ENCODE peak calls at places on chromosomes 16 and 17, in four cellular contexts. One of them, this sample, is unnamed.

GRCh38 chr17:38674013-38674748 is 576 bp downstream of the EPOP start:
- DNase-seq in myocyte: no peak
- DNase-seq in astrocyte: no peak
- DNase-seq in retina: peak
- DNase-seq in this sample: no peak

GRCh38 chr17:82096709-82097186 is 1.3 kb downstream of the FASN start:
- DNase-seq in retina: no peak
- DNase-seq in astrocyte: no peak
- DNase-seq in myocyte: no peak
- DNase-seq in this sample: no peak

GRCh38 chr17:65261682-65262636 is 124.8 kb downstream of the RGS9 start:
- DNase-seq in myocyte: no peak
- DNase-seq in retina: no peak
- DNase-seq in astrocyte: peak
- DNase-seq in this sample: no peak

GRCh38 chr17:6078370-6078950 is 8.3 kb downstream of the WSCD1 start:
- DNase-seq in myocyte: no peak
- DNase-seq in astrocyte: no peak
- DNase-seq in retina: peak
- DNase-seq in this sample: peak

GRCh38 chr16:17138801-17139200 is 332.0 kb downstream of the XYLT1 start:
- DNase-seq in astrocyte: no peak
- DNase-seq in retina: peak
- DNase-seq in myocyte: peak
- DNase-seq in this sample: peak

GRCh38 chr17:82843904-82844640 is 4.2 kb upstream of the ZNF750 start:
- DNase-seq in astrocyte: no peak
- DNase-seq in myocyte: no peak
- DNase-seq in retina: no peak
- DNase-seq in this sample: no peak

GRCh38 chr17:5942687-5943086 is 127.5 kb upstream of the WSCD1 start:
- DNase-seq in astrocyte: no peak
- DNase-seq in retina: no peak
- DNase-seq in myocyte: no peak
- DNase-seq in this sample: no peak

GRCh38 chr17:5888811-5889210 is 181.4 kb upstream of the WSCD1 start:
- DNase-seq in retina: no peak
- DNase-seq in astrocyte: peak
- DNase-seq in myocyte: no peak
- DNase-seq in this sample: no peak

GRCh38 chr17:50149425-50150353 is 788 bp downstream of the PPP1R9B start:
- DNase-seq in astrocyte: peak
- DNase-seq in myocyte: peak
- DNase-seq in retina: peak
- DNase-seq in this sample: no peak

GRCh38 chr16:46914556-46915201 is 30.5 kb downstream of the GPT2 start:
- DNase-seq in retina: no peak
- DNase-seq in myocyte: no peak
- DNase-seq in astrocyte: no peak
- DNase-seq in this sample: no peak

GRCh38 chr17:79621151-79621940 is 10.5 kb upstream of the RBFOX3 start:
- DNase-seq in retina: no peak
- DNase-seq in myocyte: peak
- DNase-seq in astrocyte: no peak
- DNase-seq in this sample: no peak

GRCh38 chr16:86975445-86975844 is 341.7 kb downstream of the C16orf95 start:
- DNase-seq in astrocyte: peak
- DNase-seq in retina: peak
- DNase-seq in myocyte: peak
- DNase-seq in this sample: peak

GRCh38 chr17:63405741-63406261 is 40.3 kb downstream of the CYB561 start:
- DNase-seq in astrocyte: peak
- DNase-seq in retina: peak
- DNase-seq in myocyte: peak
- DNase-seq in this sample: peak

GRCh38 chr17:234163-235047 is 53.0 kb upstream of the DOC2B start:
- DNase-seq in astrocyte: no peak
- DNase-seq in retina: no peak
- DNase-seq in myocyte: no peak
- DNase-seq in this sample: no peak

GRCh38 chr17:56756536-56756935 is 77.2 kb downstream of the C17orf67 start:
- DNase-seq in myocyte: peak
- DNase-seq in astrocyte: peak
- DNase-seq in retina: no peak
- DNase-seq in this sample: no peak

GRCh38 chr16:56419740-56420548 is 5.4 kb downstream of the AMFR start:
- DNase-seq in astrocyte: no peak
- DNase-seq in myocyte: no peak
- DNase-seq in retina: no peak
- DNase-seq in this sample: no peak

GRCh38 chr16:72501739-72502653 is 330.0 kb upstream of the PMFBP1 start:
- DNase-seq in myocyte: peak
- DNase-seq in astrocyte: peak
- DNase-seq in retina: peak
- DNase-seq in this sample: peak

GRCh38 chr17:50221500-50222480 is 20.4 kb upstream of the COL1A1 start:
- DNase-seq in myocyte: peak
- DNase-seq in astrocyte: peak
- DNase-seq in retina: no peak
- DNase-seq in this sample: no peak

GRCh38 chr16:60818471-60818870 is 1217.8 kb downstream of the CDH8 start:
- DNase-seq in myocyte: no peak
- DNase-seq in retina: no peak
- DNase-seq in astrocyte: no peak
- DNase-seq in this sample: no peak

GRCh38 chr17:60351012-60351695 is 40.8 kb downstream of the USP32 start:
- DNase-seq in retina: no peak
- DNase-seq in astrocyte: no peak
- DNase-seq in myocyte: no peak
- DNase-seq in this sample: no peak

GRCh38 chr16:85216522-85217375 is 104.5 kb upstream of the CIBAR2 start:
- DNase-seq in retina: no peak
- DNase-seq in astrocyte: no peak
- DNase-seq in myocyte: no peak
- DNase-seq in this sample: no peak

GRCh38 chr16:83913234-83913633 is 14.3 kb downstream of the MLYCD start:
- DNase-seq in retina: no peak
- DNase-seq in myocyte: peak
- DNase-seq in astrocyte: no peak
- DNase-seq in this sample: peak

GRCh38 chr16:84550096-84550495 is 45.6 kb upstream of the MEAK7 start:
- DNase-seq in retina: no peak
- DNase-seq in astrocyte: no peak
- DNase-seq in myocyte: no peak
- DNase-seq in this sample: no peak

GRCh38 chr16:19860146-19861030 is 24.3 kb downstream of the GPRC5B start:
- DNase-seq in myocyte: no peak
- DNase-seq in retina: peak
- DNase-seq in astrocyte: peak
- DNase-seq in this sample: no peak

GRCh38 chr17:3678095-3678820 is 9.6 kb downstream of the EMC6 start:
- DNase-seq in retina: no peak
- DNase-seq in myocyte: no peak
- DNase-seq in astrocyte: peak
- DNase-seq in this sample: no peak

GRCh38 chr16:65739518-65739917 is 617.7 kb upstream of the CDH11 start:
- DNase-seq in retina: no peak
- DNase-seq in astrocyte: no peak
- DNase-seq in myocyte: no peak
- DNase-seq in this sample: no peak

GRCh38 chr17:41692722-41693521 is 4.2 kb downstream of the EIF1 start:
- DNase-seq in retina: no peak
- DNase-seq in astrocyte: no peak
- DNase-seq in myocyte: no peak
- DNase-seq in this sample: no peak

GRCh38 chr17:69533481-69534234 is 119.2 kb downstream of the MAP2K6 start:
- DNase-seq in retina: no peak
- DNase-seq in myocyte: no peak
- DNase-seq in astrocyte: no peak
- DNase-seq in this sample: no peak

GRCh38 chr17:71338396-71338795 is 782.4 kb upstream of the SOX9 start:
- DNase-seq in myocyte: peak
- DNase-seq in retina: no peak
- DNase-seq in astrocyte: peak
- DNase-seq in this sample: peak

GRCh38 chr17:57941384-57942370 is 13.5 kb downstream of the CUEDC1 start:
- DNase-seq in astrocyte: no peak
- DNase-seq in myocyte: peak
- DNase-seq in retina: no peak
- DNase-seq in this sample: no peak

GRCh38 chr16:12371497-12371896 is 395.0 kb downstream of the SNX29 start:
- DNase-seq in retina: no peak
- DNase-seq in myocyte: no peak
- DNase-seq in astrocyte: no peak
- DNase-seq in this sample: no peak